ENCODE peak calls at places on chromosomes 11 and 22, in six cellular contexts. One of them, this sample, is unnamed.

GRCh38 chr11:134038897-134039470 is 29.9 kb upstream of the JAM3 start:
- DNase-seq in psoas muscle: no peak
- DNase-seq in cardiac fibroblast: peak; percentile 30
- DNase-seq in GM20000: no peak
- DNase-seq in AG09309: no peak
- DNase-seq in CD8-positive, alpha-beta T cell: no peak
- DNase-seq in this sample: no peak

GRCh38 chr11:67347964-67348749 is 5.2 kb downstream of the POLD4 start:
- DNase-seq in psoas muscle: no peak
- DNase-seq in cardiac fibroblast: no peak
- DNase-seq in GM20000: no peak
- DNase-seq in AG09309: no peak
- DNase-seq in CD8-positive, alpha-beta T cell: no peak
- DNase-seq in this sample: no peak

GRCh38 chr11:117332843-117333242 is 5.2 kb downstream of the CEP164 start:
- DNase-seq in psoas muscle: no peak
- DNase-seq in cardiac fibroblast: no peak
- DNase-seq in GM20000: no peak
- DNase-seq in AG09309: no peak
- DNase-seq in CD8-positive, alpha-beta T cell: no peak
- DNase-seq in this sample: no peak

GRCh38 chr11:61775106-61775505 is 17.3 kb downstream of the TMEM258 start:
- DNase-seq in psoas muscle: no peak
- DNase-seq in cardiac fibroblast: no peak
- DNase-seq in GM20000: no peak
- DNase-seq in AG09309: no peak
- DNase-seq in CD8-positive, alpha-beta T cell: no peak
- DNase-seq in this sample: no peak

GRCh38 chr11:6618117-6619020 is 853 bp downstream of the TPP1 start:
- DNase-seq in psoas muscle: peak; percentile 51
- DNase-seq in cardiac fibroblast: peak; percentile 65
- DNase-seq in GM20000: no peak
- DNase-seq in AG09309: peak; percentile 44
- DNase-seq in CD8-positive, alpha-beta T cell: peak; percentile 63
- DNase-seq in this sample: peak; percentile 87

GRCh38 chr11:45880772-45881570 is 4.5 kb upstream of the MAPK8IP1 start:
- DNase-seq in psoas muscle: no peak
- DNase-seq in cardiac fibroblast: no peak
- DNase-seq in GM20000: no peak
- DNase-seq in AG09309: no peak
- DNase-seq in CD8-positive, alpha-beta T cell: no peak
- DNase-seq in this sample: peak; percentile 17

GRCh38 chr11:36157151-36157519 is 132.1 kb downstream of the COMMD9 start:
- DNase-seq in psoas muscle: no peak
- DNase-seq in cardiac fibroblast: peak; percentile 59
- DNase-seq in GM20000: no peak
- DNase-seq in AG09309: no peak
- DNase-seq in CD8-positive, alpha-beta T cell: no peak
- DNase-seq in this sample: peak; percentile 55

GRCh38 chr11:58577441-58578135 is 1.3 kb upstream of the ZFP91 start:
- DNase-seq in psoas muscle: peak; percentile 74
- DNase-seq in cardiac fibroblast: peak; percentile 96
- DNase-seq in GM20000: peak; percentile 61
- DNase-seq in AG09309: peak; percentile 91
- DNase-seq in CD8-positive, alpha-beta T cell: peak; percentile 57
- DNase-seq in this sample: peak; percentile 88

GRCh38 chr22:43852605-43853327 is 9.5 kb downstream of the SULT4A1 start:
- DNase-seq in psoas muscle: peak; percentile 52
- DNase-seq in cardiac fibroblast: no peak
- DNase-seq in GM20000: no peak
- DNase-seq in AG09309: no peak
- DNase-seq in CD8-positive, alpha-beta T cell: no peak
- DNase-seq in this sample: no peak

GRCh38 chr11:130023204-130023603 is 20.6 kb upstream of the PRDM10 start:
- DNase-seq in psoas muscle: no peak
- DNase-seq in cardiac fibroblast: peak; percentile 72
- DNase-seq in GM20000: peak; percentile 61
- DNase-seq in AG09309: no peak
- DNase-seq in CD8-positive, alpha-beta T cell: no peak
- DNase-seq in this sample: peak; percentile 59

GRCh38 chr11:46991391-46991790 is 54.8 kb downstream of the CSTPP1 start:
- DNase-seq in psoas muscle: no peak
- DNase-seq in cardiac fibroblast: no peak
- DNase-seq in GM20000: no peak
- DNase-seq in AG09309: no peak
- DNase-seq in CD8-positive, alpha-beta T cell: no peak
- DNase-seq in this sample: no peak

GRCh38 chr22:19959043-19959586 is 17.5 kb upstream of the TXNRD2 start:
- DNase-seq in psoas muscle: peak; percentile 78
- DNase-seq in cardiac fibroblast: peak; percentile 33
- DNase-seq in GM20000: no peak
- DNase-seq in AG09309: no peak
- DNase-seq in CD8-positive, alpha-beta T cell: no peak
- DNase-seq in this sample: peak; percentile 66

GRCh38 chr11:104918113-104918824 is 20.0 kb upstream of the CASP12 start:
- DNase-seq in psoas muscle: no peak
- DNase-seq in cardiac fibroblast: peak; percentile 82
- DNase-seq in GM20000: no peak
- DNase-seq in AG09309: peak; percentile 59
- DNase-seq in CD8-positive, alpha-beta T cell: no peak
- DNase-seq in this sample: peak; percentile 90

GRCh38 chr11:132139181-132139580 is 768.8 kb downstream of the NTM start:
- DNase-seq in psoas muscle: no peak
- DNase-seq in cardiac fibroblast: no peak
- DNase-seq in GM20000: no peak
- DNase-seq in AG09309: no peak
- DNase-seq in CD8-positive, alpha-beta T cell: no peak
- DNase-seq in this sample: no peak

GRCh38 chr11:9750551-9750950 is 86.7 kb downstream of the SWAP70 start:
- DNase-seq in psoas muscle: no peak
- DNase-seq in cardiac fibroblast: no peak
- DNase-seq in GM20000: no peak
- DNase-seq in AG09309: no peak
- DNase-seq in CD8-positive, alpha-beta T cell: no peak
- DNase-seq in this sample: no peak

GRCh38 chr11:34865261-34865660 is 50.9 kb downstream of the APIP start:
- DNase-seq in psoas muscle: no peak
- DNase-seq in cardiac fibroblast: no peak
- DNase-seq in GM20000: no peak
- DNase-seq in AG09309: no peak
- DNase-seq in CD8-positive, alpha-beta T cell: no peak
- DNase-seq in this sample: no peak

GRCh38 chr22:44091021-44091721 is 67.1 kb downstream of the PARVB start:
- DNase-seq in psoas muscle: peak; percentile 5
- DNase-seq in cardiac fibroblast: peak; percentile 36
- DNase-seq in GM20000: no peak
- DNase-seq in AG09309: no peak
- DNase-seq in CD8-positive, alpha-beta T cell: no peak
- DNase-seq in this sample: peak; percentile 31

GRCh38 chr11:64885367-64886286 is 7.2 kb upstream of the EHD1 start:
- DNase-seq in psoas muscle: no peak
- DNase-seq in cardiac fibroblast: peak; percentile 88
- DNase-seq in GM20000: no peak
- DNase-seq in AG09309: no peak
- DNase-seq in CD8-positive, alpha-beta T cell: no peak
- DNase-seq in this sample: peak; percentile 90

GRCh38 chr22:43227231-43227630 is 40.3 kb upstream of the TTLL12 start:
- DNase-seq in psoas muscle: no peak
- DNase-seq in cardiac fibroblast: no peak
- DNase-seq in GM20000: no peak
- DNase-seq in AG09309: no peak
- DNase-seq in CD8-positive, alpha-beta T cell: no peak
- DNase-seq in this sample: no peak

GRCh38 chr11:22130462-22131053 is 62.3 kb upstream of the ANO5 start:
- DNase-seq in psoas muscle: no peak
- DNase-seq in cardiac fibroblast: peak; percentile 19
- DNase-seq in GM20000: peak; percentile 5
- DNase-seq in AG09309: no peak
- DNase-seq in CD8-positive, alpha-beta T cell: no peak
- DNase-seq in this sample: peak; percentile 2
- TF ChIP-seq CTCF in psoas muscle: peak; percentile 64
- TF ChIP-seq CTCF in cardiac fibroblast: peak; percentile 35
- TF ChIP-seq CTCF in GM20000: no peak
- TF ChIP-seq CTCF in AG09309: no peak
- TF ChIP-seq CTCF in CD8-positive, alpha-beta T cell: no peak
- TF ChIP-seq CTCF in this sample: peak; percentile 19

GRCh38 chr22:27452245-27452644 is 349.3 kb downstream of the MN1 start:
- DNase-seq in psoas muscle: no peak
- DNase-seq in cardiac fibroblast: no peak
- DNase-seq in GM20000: no peak
- DNase-seq in AG09309: no peak
- DNase-seq in CD8-positive, alpha-beta T cell: no peak
- DNase-seq in this sample: no peak
- TF ChIP-seq CTCF in psoas muscle: no peak
- TF ChIP-seq CTCF in cardiac fibroblast: no peak
- TF ChIP-seq CTCF in GM20000: no peak
- TF ChIP-seq CTCF in AG09309: no peak
- TF ChIP-seq CTCF in CD8-positive, alpha-beta T cell: no peak
- TF ChIP-seq CTCF in this sample: no peak

GRCh38 chr11:19209617-19210016 is 7.8 kb upstream of the CSRP3 start:
- DNase-seq in psoas muscle: no peak
- DNase-seq in cardiac fibroblast: no peak
- DNase-seq in GM20000: no peak
- DNase-seq in AG09309: no peak
- DNase-seq in CD8-positive, alpha-beta T cell: no peak
- DNase-seq in this sample: no peak
- TF ChIP-seq CTCF in psoas muscle: no peak
- TF ChIP-seq CTCF in cardiac fibroblast: no peak
- TF ChIP-seq CTCF in GM20000: no peak
- TF ChIP-seq CTCF in AG09309: no peak
- TF ChIP-seq CTCF in CD8-positive, alpha-beta T cell: no peak
- TF ChIP-seq CTCF in this sample: no peak

DNA sequence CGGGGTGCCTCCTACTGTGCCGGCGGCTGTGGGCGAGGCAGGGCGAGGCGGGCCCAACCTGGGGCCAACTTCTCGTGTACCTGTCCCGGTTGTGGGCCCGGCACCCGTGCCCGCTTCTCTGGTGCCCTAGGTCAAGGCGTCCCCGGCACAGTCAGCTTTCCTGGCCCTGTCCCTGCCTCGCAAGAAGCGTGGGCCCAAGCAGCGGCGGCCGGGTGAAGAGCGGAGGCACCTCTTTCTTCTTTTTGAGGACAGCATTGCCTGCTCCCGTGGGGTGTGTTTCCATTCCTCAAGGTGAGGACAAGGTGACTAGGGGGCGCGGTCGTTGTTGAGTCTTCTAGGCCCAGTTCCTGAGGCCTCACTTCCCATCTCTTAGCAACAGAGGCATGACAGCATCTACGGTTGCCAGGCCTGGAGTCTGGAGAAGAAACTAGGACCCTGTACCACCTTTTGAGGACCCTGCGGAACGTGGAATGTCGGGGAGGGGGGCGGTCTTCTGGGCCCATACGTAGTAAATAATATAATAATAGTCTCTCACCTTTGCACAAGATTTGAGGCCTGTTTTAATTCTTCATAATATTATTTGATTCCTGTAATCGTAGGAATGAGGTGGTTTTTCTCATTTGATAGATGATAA is 418 bp downstream of the ACO2 start:
- DNase-seq in psoas muscle: peak; percentile 75
- DNase-seq in cardiac fibroblast: no peak
- DNase-seq in GM20000: no peak
- DNase-seq in AG09309: no peak
- DNase-seq in CD8-positive, alpha-beta T cell: no peak
- DNase-seq in this sample: no peak
- TF ChIP-seq CTCF in psoas muscle: no peak
- TF ChIP-seq CTCF in cardiac fibroblast: no peak
- TF ChIP-seq CTCF in GM20000: no peak
- TF ChIP-seq CTCF in AG09309: no peak
- TF ChIP-seq CTCF in CD8-positive, alpha-beta T cell: no peak
- TF ChIP-seq CTCF in this sample: no peak

GRCh38 chr22:25903294-25903693 is 161.3 kb downstream of the MYO18B start:
- DNase-seq in psoas muscle: no peak
- DNase-seq in cardiac fibroblast: no peak
- DNase-seq in GM20000: no peak
- DNase-seq in AG09309: no peak
- DNase-seq in CD8-positive, alpha-beta T cell: no peak
- DNase-seq in this sample: no peak
- TF ChIP-seq CTCF in psoas muscle: no peak
- TF ChIP-seq CTCF in cardiac fibroblast: no peak
- TF ChIP-seq CTCF in GM20000: peak; percentile 42
- TF ChIP-seq CTCF in AG09309: no peak
- TF ChIP-seq CTCF in CD8-positive, alpha-beta T cell: no peak
- TF ChIP-seq CTCF in this sample: no peak

DNA sequence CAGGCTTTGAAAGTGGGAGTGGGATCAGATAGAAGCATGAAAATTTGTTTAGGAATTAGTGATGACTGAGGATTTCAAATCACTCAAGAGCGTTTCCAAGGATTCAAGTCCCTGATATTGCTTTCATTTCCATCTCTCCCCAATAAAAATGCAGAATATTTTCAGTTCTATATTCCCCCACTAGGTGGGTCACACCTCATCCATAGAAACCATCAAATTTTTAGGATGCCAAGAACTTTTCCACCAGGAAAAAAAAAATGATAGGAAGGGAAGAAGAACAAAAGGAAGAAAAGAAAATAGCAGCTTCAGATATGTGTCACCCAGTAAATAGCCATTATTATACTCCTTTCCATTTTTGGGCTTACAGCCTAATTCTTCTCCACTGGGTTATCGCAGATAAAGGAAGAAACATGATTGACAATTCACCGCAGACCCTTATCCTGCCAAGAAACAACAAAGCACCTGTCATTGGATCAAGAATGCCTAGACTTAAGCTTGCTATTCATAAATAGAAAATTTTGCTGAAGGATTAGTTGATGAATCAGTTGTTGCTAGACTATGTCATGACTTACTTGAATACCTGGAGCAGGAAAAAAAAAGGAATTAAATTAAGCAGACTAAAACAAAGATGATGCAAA is 30.3 kb upstream of the OR10D3 start:
- DNase-seq in psoas muscle: no peak
- DNase-seq in cardiac fibroblast: no peak
- DNase-seq in GM20000: no peak
- DNase-seq in AG09309: no peak
- DNase-seq in CD8-positive, alpha-beta T cell: no peak
- DNase-seq in this sample: no peak
- TF ChIP-seq CTCF in psoas muscle: no peak
- TF ChIP-seq CTCF in cardiac fibroblast: peak; percentile 13
- TF ChIP-seq CTCF in GM20000: no peak
- TF ChIP-seq CTCF in AG09309: no peak
- TF ChIP-seq CTCF in CD8-positive, alpha-beta T cell: no peak
- TF ChIP-seq CTCF in this sample: peak; percentile 9

GRCh38 chr11:17353228-17354021 is 1.8 kb downstream of the NCR3LG1 start:
- DNase-seq in psoas muscle: peak; percentile 79
- DNase-seq in cardiac fibroblast: peak; percentile 78
- DNase-seq in GM20000: peak; percentile 68
- DNase-seq in AG09309: no peak
- DNase-seq in CD8-positive, alpha-beta T cell: peak; percentile 24
- DNase-seq in this sample: peak; percentile 84
- TF ChIP-seq CTCF in psoas muscle: no peak
- TF ChIP-seq CTCF in cardiac fibroblast: no peak
- TF ChIP-seq CTCF in GM20000: no peak
- TF ChIP-seq CTCF in AG09309: no peak
- TF ChIP-seq CTCF in CD8-positive, alpha-beta T cell: no peak
- TF ChIP-seq CTCF in this sample: no peak

GRCh38 chr11:69060806-69061712 is 12.3 kb downstream of the TPCN2 start:
- DNase-seq in psoas muscle: no peak
- DNase-seq in cardiac fibroblast: no peak
- DNase-seq in GM20000: no peak
- DNase-seq in AG09309: no peak
- DNase-seq in CD8-positive, alpha-beta T cell: no peak
- DNase-seq in this sample: no peak
- TF ChIP-seq CTCF in psoas muscle: no peak
- TF ChIP-seq CTCF in cardiac fibroblast: no peak
- TF ChIP-seq CTCF in GM20000: no peak
- TF ChIP-seq CTCF in AG09309: no peak
- TF ChIP-seq CTCF in CD8-positive, alpha-beta T cell: no peak
- TF ChIP-seq CTCF in this sample: no peak

GRCh38 chr11:76030973-76031590 is 175.2 kb downstream of the WNT11 start:
- DNase-seq in psoas muscle: no peak
- DNase-seq in cardiac fibroblast: peak; percentile 87
- DNase-seq in GM20000: no peak
- DNase-seq in AG09309: no peak
- DNase-seq in CD8-positive, alpha-beta T cell: no peak
- DNase-seq in this sample: peak; percentile 68
- TF ChIP-seq CTCF in psoas muscle: no peak
- TF ChIP-seq CTCF in cardiac fibroblast: no peak
- TF ChIP-seq CTCF in GM20000: no peak
- TF ChIP-seq CTCF in AG09309: no peak
- TF ChIP-seq CTCF in CD8-positive, alpha-beta T cell: no peak
- TF ChIP-seq CTCF in this sample: no peak